ENCODE peak calls at places on chromosomes 6 and 20, in eight cellular contexts. L, F, B, G, N, J, Z and K are unnamed samples.

GRCh38 chr6:117174835-117175360 is 90.5 kb upstream of the VGLL2 start:
- DNase-seq in G (no peak), Z (no peak), N (no peak), F (no peak), B (no peak), L (no peak), J (no peak), K (no peak)

GRCh38 chr20:41249371-41249770 is 68.2 kb downstream of the ZHX3 start:
- DNase-seq in N (peak; percentile 88), F (peak; percentile 86), Z (peak; percentile 50), J (peak; percentile 88), L (peak; percentile 53), B (peak; percentile 92), G (peak; percentile 95), K (no peak)

GRCh38 chr6:22126910-22127309 is 169.9 kb downstream of the PRL start:
- DNase-seq in Z (no peak), F (no peak), L (no peak), B (no peak), G (no peak), J (no peak), N (no peak), K (no peak)

GRCh38 chr6:137808191-137808590 is 58.9 kb upstream of the TNFAIP3 start:
- DNase-seq in L (no peak), B (no peak), J (peak; percentile 72), F (peak; percentile 68), G (peak; percentile 85), N (peak; percentile 70), Z (no peak), K (no peak)

GRCh38 chr6:115591973-115592486 is 468.7 kb downstream of the FRK start:
- DNase-seq in N (no peak), L (no peak), Z (no peak), J (no peak), G (no peak), F (no peak), B (no peak), K (no peak)

GRCh38 chr6:144778773-144779531 is 493.8 kb downstream of the UTRN start:
- DNase-seq in N (no peak), F (no peak), L (no peak), J (no peak), Z (no peak), B (no peak), G (no peak), K (no peak)

GRCh38 chr6:73081955-73082354 is 143.3 kb downstream of the KHDC1L start:
- DNase-seq in N (no peak), L (no peak), Z (no peak), G (no peak), J (no peak), B (no peak), F (no peak), K (no peak)

GRCh38 chr20:50534567-50534966 is 24.4 kb downstream of the PTPN1 start:
- DNase-seq in Z (peak; percentile 36), N (peak; percentile 89), G (peak; percentile 80), L (peak; percentile 75), B (no peak), F (peak; percentile 84), J (peak; percentile 87), K (no peak)

GRCh38 chr6:593139-593906 is 63.6 kb downstream of the HUS1B start:
- DNase-seq in L (no peak), Z (peak; percentile 4), J (peak; percentile 20), N (peak; percentile 71), F (peak; percentile 80), G (peak; percentile 61), B (no peak), K (no peak)

GRCh38 chr6:142635130-142635529 is 309.8 kb downstream of the HIVEP2 start:
- DNase-seq in N (peak; percentile 28), Z (no peak), J (peak; percentile 51), G (peak; percentile 48), L (no peak), B (no peak), F (peak; percentile 58), K (no peak)

GRCh38 chr6:134288538-134289203 is 29.2 kb downstream of the SGK1 start:
- DNase-seq in G (peak; percentile 94), L (peak; percentile 85), F (peak; percentile 89), N (peak; percentile 88), B (no peak), Z (peak; percentile 95), J (peak; percentile 92), K (no peak)

GRCh38 chr20:38290829-38291581 is 13.0 kb upstream of the BPI start:
- DNase-seq in J (peak; percentile 79), L (peak; percentile 35), B (no peak), N (peak; percentile 91), G (peak; percentile 85), Z (no peak), F (peak; percentile 60), K (peak; percentile 95)

GRCh38 chr20:45343445-45343866 is 4.8 kb downstream of the SDC4 start:
- DNase-seq in Z (no peak), N (no peak), G (no peak), L (no peak), F (no peak), B (no peak), J (no peak), K (no peak)

GRCh38 chr6:84410377-84410776 is 182.9 kb upstream of the CEP162 start:
- DNase-seq in B (no peak), L (no peak), N (no peak), G (no peak), F (no peak), Z (no peak), J (no peak), K (no peak)

GRCh38 chr20:11660673-11661072 is 257.0 kb upstream of the BTBD3 start:
- DNase-seq in J (no peak), Z (no peak), L (no peak), G (no peak), F (no peak), N (no peak), B (no peak), K (no peak)

GRCh38 chr20:18676366-18676765 is 88.5 kb downstream of the DTD1 start:
- DNase-seq in G (no peak), L (no peak), J (no peak), Z (no peak), B (no peak), N (no peak), F (no peak), K (no peak)

GRCh38 chr20:34017610-34018009 is 23.9 kb downstream of the RALY start:
- DNase-seq in G (peak; percentile 94), Z (peak; percentile 79), L (peak; percentile 62), N (peak; percentile 69), F (peak; percentile 67), B (no peak), J (peak; percentile 97), K (no peak)

GRCh38 chr6:134551245-134551960 is 233.5 kb upstream of the SGK1 start:
- DNase-seq in F (peak; percentile 93), L (peak; percentile 33), N (peak; percentile 90), J (peak; percentile 92), Z (peak; percentile 61), B (no peak), G (peak; percentile 84), K (no peak)

GRCh38 chr6:38671885-38672467 is 31.0 kb downstream of the GLO1 start:
- DNase-seq in N (peak; percentile 77), J (peak; percentile 29), Z (peak; percentile 14), G (peak; percentile 74), L (peak; percentile 37), F (peak; percentile 80), B (no peak), K (no peak)

GRCh38 chr6:2744206-2744771 is 6.4 kb downstream of the MYLK4 start:
- DNase-seq in N (peak; percentile 25), G (no peak), Z (no peak), B (no peak), F (peak; percentile 18), L (no peak), J (no peak), K (no peak)
- TF ChIP-seq CTCF in N (peak; percentile 42), G (peak; percentile 30), Z (peak; percentile 31), B (no peak), F (peak; percentile 29), L (peak; percentile 34), J (peak; percentile 43), K (peak; percentile 77)

DNA sequence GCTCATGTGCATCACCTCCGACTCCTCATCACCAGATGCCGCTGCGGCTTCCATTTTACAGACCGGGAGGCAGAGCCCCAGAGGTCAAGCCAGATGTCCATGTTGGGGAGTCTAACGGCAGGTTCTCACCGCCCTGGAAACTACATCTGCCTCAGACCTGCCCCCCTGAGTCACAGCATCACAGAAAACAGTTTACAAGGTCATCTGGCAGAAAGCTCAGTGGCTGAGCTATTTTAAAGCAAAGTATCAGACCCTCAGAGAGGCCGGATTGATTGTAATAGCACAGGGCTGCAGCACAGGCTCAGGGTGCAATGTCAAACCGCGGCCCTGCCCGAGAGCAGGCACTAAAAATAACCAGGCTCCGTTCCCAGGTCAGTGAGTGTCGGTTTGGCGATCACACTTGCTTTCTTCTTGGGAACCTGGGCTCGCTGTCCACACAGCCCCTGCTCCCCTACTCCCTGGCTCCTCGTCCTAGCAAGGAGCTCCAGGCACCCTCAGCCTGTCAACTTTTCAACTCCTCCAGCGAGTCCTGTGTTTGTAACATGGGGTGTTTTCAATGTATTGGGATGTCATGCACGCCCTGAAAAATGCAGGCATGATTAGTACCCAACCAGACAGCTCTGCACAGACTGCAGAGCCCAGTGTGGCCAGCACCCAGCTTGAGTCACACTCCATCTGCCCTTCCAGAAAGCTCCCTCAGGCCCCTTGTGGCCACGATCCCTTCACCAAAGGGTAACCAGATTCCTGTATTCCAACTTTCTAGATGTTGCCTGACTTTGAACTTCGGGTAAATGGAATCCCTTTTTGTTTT is 264.5 kb downstream of the CDH4 start:
- DNase-seq in L (no peak), N (peak; percentile 58), F (peak; percentile 28), G (peak; percentile 56), J (peak; percentile 25), B (no peak), Z (no peak), K (no peak)
- TF ChIP-seq CTCF in L (no peak), N (peak; percentile 8), F (no peak), G (no peak), J (no peak), B (no peak), Z (no peak), K (no peak)

GRCh38 chr6:16130932-16131387 is 2.1 kb downstream of the MYLIP start:
- DNase-seq in N (peak; percentile 87), B (no peak), Z (no peak), J (peak; percentile 79), G (peak; percentile 77), L (peak; percentile 34), F (peak; percentile 84), K (no peak)
- TF ChIP-seq CTCF in N (no peak), B (no peak), Z (no peak), J (no peak), G (no peak), L (no peak), F (no peak), K (no peak)

GRCh38 chr6:26454641-26455040 is 3.1 kb upstream of the BTN2A1 start:
- DNase-seq in B (no peak), L (no peak), N (peak; percentile 55), G (peak; percentile 73), J (peak; percentile 41), F (peak; percentile 70), Z (no peak), K (no peak)

GRCh38 chr6:26459023-26459810 is 1.5 kb downstream of the BTN2A1 start:
- DNase-seq in L (no peak), J (no peak), B (no peak), N (no peak), Z (no peak), G (no peak), F (peak; percentile 14), K (no peak)

GRCh38 chr6:26457407-26457795 is 354 bp upstream of the BTN2A1 start:
- DNase-seq in N (no peak), F (no peak), B (no peak), L (no peak), G (no peak), J (no peak), Z (no peak), K (no peak)

GRCh38 chr6:26455357-26455970 is 2.3 kb upstream of the BTN2A1 start:
- DNase-seq in N (no peak), Z (no peak), L (no peak), F (no peak), G (peak; percentile 22), J (no peak), B (no peak), K (no peak)

GRCh38 chr6:26457796-26458688 is at the start of gene BTN2A1:
- DNase-seq in B (peak; percentile 94), L (peak; percentile 82), N (peak; percentile 95), J (peak; percentile 87), G (peak; percentile 93), F (peak; percentile 95), Z (peak; percentile 70), K (no peak)
- TF ChIP-seq CTCF in B (no peak), L (no peak), N (no peak), J (no peak), G (no peak), F (peak; percentile 13), Z (no peak), K (peak; percentile 49)